ENCODE peak calls at places on chromosome 20, in five cellular contexts. O, B, I, U and C are unnamed samples.

GRCh38 chr20:40336530-40336929 is 352.5 kb downstream of the MAFB start:
- DNase-seq in O (no peak), B (no peak), I (no peak), U (no peak), C (no peak)

GRCh38 chr20:57737349-57737748 is 27.5 kb upstream of the PMEPA1 start:
- DNase-seq in O (no peak), B (no peak), I (no peak), U (no peak), C (no peak)

GRCh38 chr20:20562507-20562906 is 149.9 kb downstream of the RALGAPA2 start:
- DNase-seq in O (no peak), B (no peak), I (no peak), U (no peak), C (no peak)

GRCh38 chr20:59751075-59751711 is 146.9 kb downstream of the PHACTR3 start:
- DNase-seq in O (peak), B (peak), I (peak), U (no peak), C (peak)

GRCh38 chr20:21102691-21103311 is 3.4 kb downstream of the LINC00237 start:
- DNase-seq in O (peak), B (no peak), I (peak), U (no peak), C (no peak)

GRCh38 chr20:47620808-47621805 is 119.4 kb downstream of the NCOA3 start:
- DNase-seq in O (no peak), B (peak), I (peak), U (no peak), C (peak)

GRCh38 chr20:5720696-5721095 is 29.5 kb upstream of the SHLD1 start:
- DNase-seq in O (no peak), B (peak), I (no peak), U (no peak), C (no peak)

GRCh38 chr20:48615871-48616270 is 211.9 kb downstream of the PREX1 start:
- DNase-seq in O (peak), B (no peak), I (no peak), U (no peak), C (no peak)

GRCh38 chr20:31806564-31807355 is 12.4 kb upstream of the MYLK2 start:
- DNase-seq in O (no peak), B (no peak), I (no peak), U (no peak), C (no peak)

GRCh38 chr20:56676679-56677078 is 47.6 kb downstream of the TFAP2C start:
- DNase-seq in O (no peak), B (no peak), I (no peak), U (no peak), C (no peak)

DNA sequence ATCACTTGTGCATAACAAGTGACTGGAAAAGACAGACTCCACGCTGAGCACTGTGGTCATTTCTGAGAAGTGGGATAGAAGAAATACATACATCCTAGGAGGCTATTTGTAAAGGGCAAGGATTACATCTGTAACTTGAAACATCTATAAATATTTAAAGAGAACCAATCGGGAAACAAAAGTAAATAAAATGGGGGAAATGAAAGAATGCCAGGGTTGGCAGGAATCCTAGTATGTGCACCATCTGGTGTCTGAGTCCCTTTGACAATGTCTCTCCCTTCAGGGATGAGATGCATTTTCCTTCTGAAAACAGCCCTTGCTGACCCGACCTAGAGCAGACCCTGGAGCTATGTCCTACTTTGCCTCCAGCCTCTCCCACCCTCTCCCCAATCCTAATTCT is 53.2 kb downstream of the VSTM2L start:
- DNase-seq in O (no peak), B (no peak), I (peak), U (no peak), C (no peak)
- TF ChIP-seq CTCF in O (no peak), B (no peak), I (no peak), U (no peak), C (no peak)

GRCh38 chr20:53208110-53208908 is 236.2 kb downstream of the TSHZ2 start:
- DNase-seq in O (no peak), B (no peak), I (no peak), U (no peak), C (no peak)
- TF ChIP-seq CTCF in O (no peak), B (no peak), I (no peak), U (no peak), C (no peak)

DNA sequence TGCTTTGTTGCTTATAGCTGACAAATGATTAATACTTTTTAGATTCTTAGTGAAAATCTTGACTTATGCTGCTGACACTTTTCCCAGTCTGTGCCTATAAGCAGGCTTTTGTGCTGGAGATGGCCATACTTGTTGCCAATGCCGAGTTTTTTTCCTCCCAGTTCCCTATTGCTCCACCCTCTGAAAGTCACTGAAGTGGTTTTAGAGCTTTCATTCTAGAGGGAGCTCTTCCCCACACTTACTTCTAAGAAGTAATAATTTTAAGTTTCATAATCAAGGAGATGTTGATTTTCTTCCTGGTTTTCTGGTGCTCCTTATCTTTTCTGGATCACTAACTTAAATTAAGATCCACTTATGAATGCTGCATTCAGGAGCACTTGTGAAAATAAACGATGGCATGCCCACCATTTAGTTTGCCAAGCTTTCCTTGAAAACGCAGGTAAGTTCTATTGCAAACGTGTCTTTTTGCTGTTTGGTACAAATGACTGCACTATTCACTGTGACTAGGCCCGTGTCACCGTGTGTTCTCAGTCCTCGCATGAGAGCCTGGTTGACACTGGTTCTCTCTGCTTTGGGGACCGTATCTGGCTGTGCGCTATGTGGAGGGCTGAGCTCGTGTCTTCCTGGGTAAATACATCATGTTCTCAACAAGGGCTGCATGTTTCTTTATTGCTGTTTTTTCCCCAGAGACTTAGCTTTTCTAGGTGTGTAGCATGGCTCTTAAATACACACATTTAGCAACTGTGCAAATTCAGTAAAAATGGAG is 50.2 kb downstream of the GFRA4 start:
- DNase-seq in O (no peak), B (no peak), I (peak), U (no peak), C (no peak)
- TF ChIP-seq CTCF in O (no peak), B (no peak), I (peak), U (no peak), C (peak)

GRCh38 chr20:2088904-2089303 is 12.7 kb upstream of the STK35 start:
- DNase-seq in O (no peak), B (no peak), I (no peak), U (no peak), C (no peak)

GRCh38 chr20:2089447-2089846 is 12.2 kb upstream of the STK35 start:
- DNase-seq in O (no peak), B (no peak), I (no peak), U (no peak), C (no peak)

GRCh38 chr20:2086980-2087377 is 14.6 kb upstream of the STK35 start:
- DNase-seq in O (no peak), B (no peak), I (no peak), U (no peak), C (no peak)

GRCh38 chr20:2084703-2085102 is 16.9 kb upstream of the STK35 start:
- DNase-seq in O (no peak), B (no peak), I (peak), U (no peak), C (no peak)

GRCh38 chr20:2086177-2086979 is 15.2 kb upstream of the STK35 start:
- DNase-seq in O (no peak), B (no peak), I (peak), U (no peak), C (no peak)
- TF ChIP-seq CTCF in O (no peak), B (peak), I (peak), U (no peak), C (peak)